ENCODE peak calls at places on chromosomes 1 and 21, in eight cellular contexts. One of them, this sample, is unnamed.

GRCh38 chr1:204288061-204288588 is 71.6 kb downstream of the PLEKHA6 start:
- DNase-seq in tibial nerve: peak; percentile 33
- DNase-seq in GM23248: peak; percentile 73
- DNase-seq in Panc1: no peak
- DNase-seq in CD4-positive, CD25-positive, alpha-beta regulatory T cell: no peak
- DNase-seq in H9: peak; percentile 85
- DNase-seq in uterus: peak; percentile 79
- DNase-seq in CD8-positive, alpha-beta T cell: no peak
- DNase-seq in this sample: no peak

GRCh38 chr21:27362249-27362648 is 395.4 kb upstream of the ADAMTS5 start:
- DNase-seq in tibial nerve: no peak
- DNase-seq in GM23248: no peak
- DNase-seq in Panc1: no peak
- DNase-seq in CD4-positive, CD25-positive, alpha-beta regulatory T cell: no peak
- DNase-seq in H9: no peak
- DNase-seq in uterus: no peak
- DNase-seq in CD8-positive, alpha-beta T cell: no peak
- DNase-seq in this sample: no peak

GRCh38 chr1:63305043-63305442 is 17.3 kb upstream of the FOXD3 start:
- DNase-seq in tibial nerve: no peak
- DNase-seq in GM23248: no peak
- DNase-seq in Panc1: no peak
- DNase-seq in CD4-positive, CD25-positive, alpha-beta regulatory T cell: no peak
- DNase-seq in H9: no peak
- DNase-seq in uterus: no peak
- DNase-seq in CD8-positive, alpha-beta T cell: no peak
- DNase-seq in this sample: no peak

GRCh38 chr21:26788783-26789182 is 56.4 kb downstream of the ADAMTS1 start:
- DNase-seq in tibial nerve: no peak
- DNase-seq in GM23248: no peak
- DNase-seq in Panc1: no peak
- DNase-seq in CD4-positive, CD25-positive, alpha-beta regulatory T cell: no peak
- DNase-seq in H9: no peak
- DNase-seq in uterus: peak; percentile 67
- DNase-seq in CD8-positive, alpha-beta T cell: no peak
- DNase-seq in this sample: no peak

GRCh38 chr1:174998569-174999215 is 1.1 kb upstream of the CACYBP start:
- DNase-seq in tibial nerve: peak; percentile 56
- DNase-seq in GM23248: peak; percentile 71
- DNase-seq in Panc1: peak; percentile 48
- DNase-seq in CD4-positive, CD25-positive, alpha-beta regulatory T cell: peak; percentile 76
- DNase-seq in H9: peak; percentile 46
- DNase-seq in uterus: peak; percentile 25
- DNase-seq in CD8-positive, alpha-beta T cell: peak; percentile 33
- DNase-seq in this sample: peak; percentile 66

GRCh38 chr1:151312439-151313225 is 14.6 kb downstream of the PI4KB start:
- DNase-seq in tibial nerve: no peak
- DNase-seq in GM23248: peak; percentile 57
- DNase-seq in Panc1: no peak
- DNase-seq in CD4-positive, CD25-positive, alpha-beta regulatory T cell: no peak
- DNase-seq in H9: no peak
- DNase-seq in uterus: no peak
- DNase-seq in CD8-positive, alpha-beta T cell: no peak
- DNase-seq in this sample: no peak

GRCh38 chr1:22835920-22836319 is 125.3 kb downstream of the EPHB2 start:
- DNase-seq in tibial nerve: no peak
- DNase-seq in GM23248: no peak
- DNase-seq in Panc1: no peak
- DNase-seq in CD4-positive, CD25-positive, alpha-beta regulatory T cell: no peak
- DNase-seq in H9: no peak
- DNase-seq in uterus: no peak
- DNase-seq in CD8-positive, alpha-beta T cell: no peak
- DNase-seq in this sample: no peak

GRCh38 chr21:37060296-37060695 is 12.6 kb downstream of the PIGP start:
- DNase-seq in tibial nerve: peak; percentile 57
- DNase-seq in GM23248: peak; percentile 98
- DNase-seq in Panc1: peak; percentile 83
- DNase-seq in CD4-positive, CD25-positive, alpha-beta regulatory T cell: no peak
- DNase-seq in H9: peak; percentile 76
- DNase-seq in uterus: no peak
- DNase-seq in CD8-positive, alpha-beta T cell: no peak
- DNase-seq in this sample: no peak

GRCh38 chr1:244778356-244778755 is 57.1 kb upstream of the COX20 start:
- DNase-seq in tibial nerve: no peak
- DNase-seq in GM23248: peak; percentile 87
- DNase-seq in Panc1: no peak
- DNase-seq in CD4-positive, CD25-positive, alpha-beta regulatory T cell: no peak
- DNase-seq in H9: no peak
- DNase-seq in uterus: no peak
- DNase-seq in CD8-positive, alpha-beta T cell: no peak
- DNase-seq in this sample: no peak

GRCh38 chr1:100292711-100293110 is 26.7 kb downstream of the RTCA start:
- DNase-seq in tibial nerve: no peak
- DNase-seq in GM23248: peak; percentile 19
- DNase-seq in Panc1: no peak
- DNase-seq in CD4-positive, CD25-positive, alpha-beta regulatory T cell: no peak
- DNase-seq in H9: no peak
- DNase-seq in uterus: no peak
- DNase-seq in CD8-positive, alpha-beta T cell: no peak
- DNase-seq in this sample: no peak

GRCh38 chr1:34792868-34793727 is at the start of gene GJA4:
- DNase-seq in tibial nerve: no peak
- DNase-seq in GM23248: no peak
- DNase-seq in Panc1: no peak
- DNase-seq in CD4-positive, CD25-positive, alpha-beta regulatory T cell: no peak
- DNase-seq in H9: no peak
- DNase-seq in uterus: no peak
- DNase-seq in CD8-positive, alpha-beta T cell: no peak
- DNase-seq in this sample: no peak

GRCh38 chr1:19646366-19646765 is 2.3 kb downstream of the NBL1 start:
- DNase-seq in tibial nerve: no peak
- DNase-seq in GM23248: peak; percentile 56
- DNase-seq in Panc1: no peak
- DNase-seq in CD4-positive, CD25-positive, alpha-beta regulatory T cell: no peak
- DNase-seq in H9: no peak
- DNase-seq in uterus: no peak
- DNase-seq in CD8-positive, alpha-beta T cell: no peak
- DNase-seq in this sample: no peak

GRCh38 chr1:98781906-98782305 is 120.4 kb downstream of the SNX7 start:
- DNase-seq in tibial nerve: no peak
- DNase-seq in GM23248: no peak
- DNase-seq in Panc1: no peak
- DNase-seq in CD4-positive, CD25-positive, alpha-beta regulatory T cell: no peak
- DNase-seq in H9: no peak
- DNase-seq in uterus: no peak
- DNase-seq in CD8-positive, alpha-beta T cell: no peak
- DNase-seq in this sample: no peak

GRCh38 chr1:166972193-166972592 is 3.1 kb downstream of the ILDR2 start:
- DNase-seq in tibial nerve: no peak
- DNase-seq in GM23248: no peak
- DNase-seq in Panc1: no peak
- DNase-seq in CD4-positive, CD25-positive, alpha-beta regulatory T cell: no peak
- DNase-seq in H9: no peak
- DNase-seq in uterus: no peak
- DNase-seq in CD8-positive, alpha-beta T cell: no peak
- DNase-seq in this sample: no peak

GRCh38 chr1:118985611-118986290 is 2.4 kb downstream of the TBX15 start:
- DNase-seq in tibial nerve: no peak
- DNase-seq in GM23248: peak; percentile 74
- DNase-seq in Panc1: no peak
- DNase-seq in CD4-positive, CD25-positive, alpha-beta regulatory T cell: no peak
- DNase-seq in H9: no peak
- DNase-seq in uterus: no peak
- DNase-seq in CD8-positive, alpha-beta T cell: no peak
- DNase-seq in this sample: no peak
- H3K27me3 ChIP-seq in tibial nerve: peaks cover 99% of the 10 kb centered on the region
- H3K27me3 ChIP-seq in GM23248: no peaks in the 10 kb centered on the region
- H3K27me3 ChIP-seq in Panc1: no peaks in the 10 kb centered on the region
- H3K27me3 ChIP-seq in CD4-positive, CD25-positive, alpha-beta regulatory T cell: peaks cover 44% of the 10 kb centered on the region
- H3K27me3 ChIP-seq in H9: peaks cover 89% of the 10 kb centered on the region
- H3K27me3 ChIP-seq in uterus: peaks cover 95% of the 10 kb centered on the region
- H3K27me3 ChIP-seq in CD8-positive, alpha-beta T cell: peaks cover 36% of the 10 kb centered on the region
- H3K27me3 ChIP-seq in this sample: peaks cover 46% of the 10 kb centered on the region

GRCh38 chr1:8844421-8845063 is 27.1 kb upstream of the RERE start:
- DNase-seq in tibial nerve: no peak
- DNase-seq in GM23248: no peak
- DNase-seq in Panc1: no peak
- DNase-seq in CD4-positive, CD25-positive, alpha-beta regulatory T cell: no peak
- DNase-seq in H9: no peak
- DNase-seq in uterus: peak; percentile 38
- DNase-seq in CD8-positive, alpha-beta T cell: no peak
- DNase-seq in this sample: no peak
- H3K27ac ChIP-seq in tibial nerve: no peak overlapping the region
- H3K27ac ChIP-seq in GM23248: no peak overlapping the region
- H3K27ac ChIP-seq in Panc1: peak overlapping the region; percentile 58
- H3K27ac ChIP-seq in CD4-positive, CD25-positive, alpha-beta regulatory T cell: no peak overlapping the region
- H3K27ac ChIP-seq in H9: no peak overlapping the region
- H3K27ac ChIP-seq in uterus: no peak overlapping the region
- H3K27ac ChIP-seq in CD8-positive, alpha-beta T cell: no peak overlapping the region
- H3K27ac ChIP-seq in this sample: no peak overlapping the region

GRCh38 chr1:238060046-238060445 is 169.3 kb upstream of the ZP4 start:
- DNase-seq in tibial nerve: no peak
- DNase-seq in GM23248: no peak
- DNase-seq in Panc1: no peak
- DNase-seq in CD4-positive, CD25-positive, alpha-beta regulatory T cell: no peak
- DNase-seq in H9: no peak
- DNase-seq in uterus: no peak
- DNase-seq in CD8-positive, alpha-beta T cell: no peak
- DNase-seq in this sample: no peak

GRCh38 chr1:238063454-238063853 is 172.7 kb upstream of the ZP4 start:
- DNase-seq in tibial nerve: no peak
- DNase-seq in GM23248: no peak
- DNase-seq in Panc1: no peak
- DNase-seq in CD4-positive, CD25-positive, alpha-beta regulatory T cell: no peak
- DNase-seq in H9: no peak
- DNase-seq in uterus: no peak
- DNase-seq in CD8-positive, alpha-beta T cell: no peak
- DNase-seq in this sample: no peak

GRCh38 chr1:238061967-238062613 is 171.4 kb upstream of the ZP4 start:
- DNase-seq in tibial nerve: no peak
- DNase-seq in GM23248: no peak
- DNase-seq in Panc1: no peak
- DNase-seq in CD4-positive, CD25-positive, alpha-beta regulatory T cell: no peak
- DNase-seq in H9: no peak
- DNase-seq in uterus: no peak
- DNase-seq in CD8-positive, alpha-beta T cell: no peak
- DNase-seq in this sample: no peak
- H3K4me1 ChIP-seq in tibial nerve: no peaks in the 10 kb centered on the region
- H3K4me1 ChIP-seq in GM23248: no peaks in the 10 kb centered on the region
- H3K4me1 ChIP-seq in Panc1: no peaks in the 10 kb centered on the region
- H3K4me1 ChIP-seq in CD4-positive, CD25-positive, alpha-beta regulatory T cell: no peaks in the 10 kb centered on the region
- H3K4me1 ChIP-seq in H9: no peaks in the 10 kb centered on the region
- H3K4me1 ChIP-seq in uterus: no peaks in the 10 kb centered on the region
- H3K4me1 ChIP-seq in CD8-positive, alpha-beta T cell: no peaks in the 10 kb centered on the region
- H3K4me1 ChIP-seq in this sample: no peaks in the 10 kb centered on the region

DNA sequence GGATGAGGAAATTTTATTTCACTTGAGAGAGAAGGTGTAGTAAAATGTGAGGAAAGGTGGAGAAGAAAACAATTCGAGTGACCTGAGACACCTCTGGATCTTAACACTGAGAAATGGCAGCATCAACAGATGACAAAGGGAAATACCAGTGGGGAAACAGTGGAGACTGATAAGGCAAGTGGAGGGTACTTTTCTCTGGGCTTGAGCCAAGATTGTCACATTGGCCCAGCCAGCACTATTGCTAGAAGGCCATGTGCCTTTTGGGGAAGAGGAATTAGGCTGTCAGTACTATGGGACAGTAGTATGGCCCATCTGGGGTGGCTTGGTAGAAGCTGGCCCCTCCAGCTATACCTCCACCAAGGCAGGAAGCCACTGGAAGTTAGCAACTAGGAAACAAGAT is 8.4 kb downstream of the SYPL2 start:
- DNase-seq in tibial nerve: no peak
- DNase-seq in GM23248: no peak
- DNase-seq in Panc1: no peak
- DNase-seq in CD4-positive, CD25-positive, alpha-beta regulatory T cell: no peak
- DNase-seq in H9: peak; percentile 4
- DNase-seq in uterus: no peak
- DNase-seq in CD8-positive, alpha-beta T cell: no peak
- DNase-seq in this sample: no peak
- H3K27me3 ChIP-seq in tibial nerve: peaks cover 12% of the 10 kb centered on the region
- H3K27me3 ChIP-seq in GM23248: peaks cover 26% of the 10 kb centered on the region
- H3K27me3 ChIP-seq in Panc1: peaks cover 3% of the 10 kb centered on the region
- H3K27me3 ChIP-seq in CD4-positive, CD25-positive, alpha-beta regulatory T cell: peaks cover 27% of the 10 kb centered on the region
- H3K27me3 ChIP-seq in H9: peaks cover 2% of the 10 kb centered on the region
- H3K27me3 ChIP-seq in uterus: no peaks in the 10 kb centered on the region
- H3K27me3 ChIP-seq in CD8-positive, alpha-beta T cell: no peaks in the 10 kb centered on the region
- H3K27me3 ChIP-seq in this sample: peaks cover 28% of the 10 kb centered on the region

DNA sequence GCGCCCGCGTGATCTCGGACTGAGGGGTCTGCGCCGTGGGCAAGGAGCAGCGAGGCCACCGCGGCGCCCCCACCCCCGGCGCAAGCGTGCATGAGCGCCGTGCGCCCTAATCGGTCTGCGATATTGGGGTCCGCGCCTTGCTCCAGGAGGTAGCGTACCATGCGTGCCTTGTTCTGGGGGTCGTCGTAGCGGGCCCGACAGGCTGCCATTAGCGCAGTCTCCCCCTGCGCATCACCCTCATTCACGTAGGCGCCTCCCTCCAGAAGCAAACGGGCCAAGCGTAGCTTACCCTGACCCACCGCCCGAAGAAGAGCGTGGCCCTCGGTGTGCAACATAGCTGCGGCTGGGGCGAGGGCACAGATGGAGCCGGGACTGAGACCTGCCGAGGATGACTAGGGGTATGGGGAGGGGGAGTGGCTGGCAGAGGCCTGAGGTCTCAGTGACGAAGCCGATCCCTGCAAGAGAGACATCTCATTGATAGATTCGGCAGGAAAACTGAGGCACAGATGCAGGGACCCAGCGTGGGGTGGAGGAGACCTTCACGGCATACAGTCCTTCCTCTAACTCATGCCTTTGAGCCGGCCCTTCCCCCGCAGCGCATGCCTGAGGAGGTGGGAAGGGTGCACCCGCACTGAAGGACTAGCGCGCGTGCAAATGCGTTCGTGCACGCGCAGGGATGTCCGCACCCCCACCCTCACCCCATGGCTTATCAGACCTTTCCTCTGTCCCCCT is 2.8 kb downstream of the ANKRD34A start:
- DNase-seq in tibial nerve: no peak
- DNase-seq in GM23248: peak; percentile 63
- DNase-seq in Panc1: no peak
- DNase-seq in CD4-positive, CD25-positive, alpha-beta regulatory T cell: peak; percentile 48
- DNase-seq in H9: no peak
- DNase-seq in uterus: peak; percentile 65
- DNase-seq in CD8-positive, alpha-beta T cell: no peak
- DNase-seq in this sample: peak; percentile 43
- H3K27ac ChIP-seq in tibial nerve: peak overlapping the region; percentile 97
- H3K27ac ChIP-seq in GM23248: no peak overlapping the region
- H3K27ac ChIP-seq in Panc1: peak overlapping the region; percentile 83
- H3K27ac ChIP-seq in CD4-positive, CD25-positive, alpha-beta regulatory T cell: peak overlapping the region; percentile 82
- H3K27ac ChIP-seq in H9: no peak overlapping the region
- H3K27ac ChIP-seq in uterus: peak overlapping the region; percentile 93
- H3K27ac ChIP-seq in CD8-positive, alpha-beta T cell: no peak overlapping the region
- H3K27ac ChIP-seq in this sample: peak overlapping the region; percentile 71

DNA sequence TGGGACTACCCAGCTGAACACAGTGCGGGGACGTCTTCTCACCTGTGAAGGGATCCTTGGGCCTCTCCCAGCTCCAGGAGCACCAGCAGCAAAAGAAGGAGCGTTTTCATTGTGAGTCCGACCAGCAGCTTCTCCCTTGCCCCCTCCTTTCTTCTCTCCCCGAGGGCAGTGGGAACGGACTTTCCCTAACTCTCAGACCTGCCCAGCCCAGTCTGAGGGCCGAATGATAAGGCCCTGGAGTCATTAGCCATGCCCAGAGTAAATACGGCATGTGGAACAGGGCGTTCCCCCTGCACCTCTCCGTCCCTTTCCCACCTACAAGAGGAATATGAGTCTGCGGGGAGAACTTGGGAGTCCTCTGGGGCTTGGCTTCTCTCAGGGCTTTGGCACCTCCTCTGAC is at the start of gene CTSE:
- DNase-seq in tibial nerve: no peak
- DNase-seq in GM23248: no peak
- DNase-seq in Panc1: no peak
- DNase-seq in CD4-positive, CD25-positive, alpha-beta regulatory T cell: no peak
- DNase-seq in H9: no peak
- DNase-seq in uterus: no peak
- DNase-seq in CD8-positive, alpha-beta T cell: no peak
- DNase-seq in this sample: no peak
- H3K4me1 ChIP-seq in tibial nerve: no peaks in the 10 kb centered on the region
- H3K4me1 ChIP-seq in GM23248: peaks cover 7% of the 10 kb centered on the region
- H3K4me1 ChIP-seq in Panc1: no peaks in the 10 kb centered on the region
- H3K4me1 ChIP-seq in CD4-positive, CD25-positive, alpha-beta regulatory T cell: no peaks in the 10 kb centered on the region
- H3K4me1 ChIP-seq in H9: no peaks in the 10 kb centered on the region
- H3K4me1 ChIP-seq in uterus: no peaks in the 10 kb centered on the region
- H3K4me1 ChIP-seq in CD8-positive, alpha-beta T cell: no peaks in the 10 kb centered on the region
- H3K4me1 ChIP-seq in this sample: no peaks in the 10 kb centered on the region